ENCODE peak calls at places on chromosomes 1 and 21, in eight cellular contexts. V is esophagus squamous epithelium, T is fibroblast of mammary gland, D is kidney epithelial cell, C is astrocyte of the spinal cord, F is neural progenitor cell, O is GM23338, G is tibial artery. U is an unnamed sample.
A peak's percentile ranks its signal among the peaks of the same experiment; 100 is the strongest.

GRCh38 chr1:16026723-16027484 is 5.1 kb downstream of the CLCNKA start:
- DNase-seq in V (no peak), T (no peak), D (no peak), C (peak; percentile 24), F (peak; percentile 94), O (peak; percentile 96), G (no peak), U (peak; percentile 35)

GRCh38 chr21:43603641-43604504 is 55.4 kb downstream of the HSF2BP start:
- DNase-seq in V (no peak), T (peak; percentile 92), D (no peak), C (peak; percentile 59), F (peak; percentile 25), O (no peak), G (no peak), U (peak; percentile 42)

GRCh38 chr21:31346256-31346821 is 2.3 kb upstream of the TIAM1 start:
- DNase-seq in V (no peak), T (no peak), D (no peak), C (peak; percentile 42), F (no peak), O (no peak), G (no peak), U (no peak)

GRCh38 chr1:21594935-21595897 is 73.9 kb downstream of the RAP1GAP start:
- DNase-seq in V (no peak), T (peak; percentile 63), D (no peak), C (peak; percentile 47), F (peak; percentile 80), O (peak; percentile 92), G (peak; percentile 54), U (peak; percentile 55)

GRCh38 chr21:44509539-44509938 is 30.5 kb downstream of the KRTAP10-1 start:
- DNase-seq in V (no peak), T (no peak), D (no peak), C (no peak), F (no peak), O (no peak), G (no peak), U (no peak)

GRCh38 chr1:158146739-158147138 is 34.0 kb upstream of the CD1D start:
- DNase-seq in V (no peak), T (no peak), D (no peak), C (no peak), F (no peak), O (no peak), G (no peak), U (no peak)

GRCh38 chr21:43743934-43744333 is 25.0 kb downstream of the PDXK start:
- DNase-seq in V (no peak), T (no peak), D (no peak), C (no peak), F (no peak), O (no peak), G (no peak), U (no peak)

GRCh38 chr1:231934797-231935196 is 308.2 kb downstream of the DISC1 start:
- DNase-seq in V (no peak), T (no peak), D (no peak), C (no peak), F (peak; percentile 73), O (no peak), G (no peak), U (peak; percentile 63)

GRCh38 chr21:46125846-46126301 is 28.0 kb downstream of the COL6A2 start:
- DNase-seq in V (no peak), T (no peak), D (no peak), C (no peak), F (no peak), O (no peak), G (peak; percentile 17), U (no peak)

GRCh38 chr21:45640001-45640887 is 3.3 kb upstream of the PCBP3 start:
- DNase-seq in V (no peak), T (no peak), D (no peak), C (no peak), F (no peak), O (peak; percentile 7), G (no peak), U (no peak)

GRCh38 chr1:33332357-33332789 is 11.5 kb upstream of the A3GALT2 start:
- DNase-seq in V (no peak), T (peak; percentile 77), D (no peak), C (peak; percentile 69), F (no peak), O (no peak), G (no peak), U (peak; percentile 84)

GRCh38 chr1:37098196-37098595 is 63.9 kb upstream of the GRIK3 start:
- DNase-seq in V (no peak), T (no peak), D (no peak), C (no peak), F (peak; percentile 24), O (no peak), G (no peak), U (no peak)

GRCh38 chr1:99850458-99850974 is 355 bp downstream of the AGL start:
- DNase-seq in V (no peak), T (no peak), D (no peak), C (peak; percentile 41), F (no peak), O (no peak), G (no peak), U (peak; percentile 28)

GRCh38 chr21:17451364-17451869 is 61.4 kb upstream of the CXADR start:
- DNase-seq in V (no peak), T (peak; percentile 91), D (no peak), C (peak; percentile 76), F (no peak), O (no peak), G (peak; percentile 70), U (peak; percentile 73)

DNA sequence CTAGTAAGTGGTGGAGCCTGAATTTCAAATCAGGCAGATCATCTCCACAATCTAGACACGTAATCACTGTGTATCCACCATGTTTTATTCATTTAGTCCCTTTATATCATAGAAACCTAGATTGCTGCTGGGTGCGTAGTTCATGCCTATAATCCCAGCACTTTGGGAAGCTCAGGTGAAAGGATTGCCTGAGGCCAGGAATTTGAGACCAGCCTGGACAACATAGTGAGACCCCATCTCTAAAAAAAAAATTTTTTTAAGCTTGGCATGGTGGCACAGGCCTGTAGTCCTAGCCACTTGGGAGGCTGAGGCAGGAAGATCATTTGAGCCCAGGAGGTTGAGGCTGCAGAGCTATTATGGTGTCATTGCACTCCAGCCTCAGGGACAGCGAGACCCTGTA is 10.1 kb downstream of the MED18 start:
- DNase-seq in V (no peak), T (no peak), D (no peak), C (no peak), F (no peak), O (no peak), G (no peak), U (no peak)
- H3K4me3 ChIP-seq in V (no peak overlapping the region), T (no peak overlapping the region), D (no peak overlapping the region), C (no peak overlapping the region), F (no peak overlapping the region), O (no peak overlapping the region), G (no peak overlapping the region), U (no peak overlapping the region)

DNA sequence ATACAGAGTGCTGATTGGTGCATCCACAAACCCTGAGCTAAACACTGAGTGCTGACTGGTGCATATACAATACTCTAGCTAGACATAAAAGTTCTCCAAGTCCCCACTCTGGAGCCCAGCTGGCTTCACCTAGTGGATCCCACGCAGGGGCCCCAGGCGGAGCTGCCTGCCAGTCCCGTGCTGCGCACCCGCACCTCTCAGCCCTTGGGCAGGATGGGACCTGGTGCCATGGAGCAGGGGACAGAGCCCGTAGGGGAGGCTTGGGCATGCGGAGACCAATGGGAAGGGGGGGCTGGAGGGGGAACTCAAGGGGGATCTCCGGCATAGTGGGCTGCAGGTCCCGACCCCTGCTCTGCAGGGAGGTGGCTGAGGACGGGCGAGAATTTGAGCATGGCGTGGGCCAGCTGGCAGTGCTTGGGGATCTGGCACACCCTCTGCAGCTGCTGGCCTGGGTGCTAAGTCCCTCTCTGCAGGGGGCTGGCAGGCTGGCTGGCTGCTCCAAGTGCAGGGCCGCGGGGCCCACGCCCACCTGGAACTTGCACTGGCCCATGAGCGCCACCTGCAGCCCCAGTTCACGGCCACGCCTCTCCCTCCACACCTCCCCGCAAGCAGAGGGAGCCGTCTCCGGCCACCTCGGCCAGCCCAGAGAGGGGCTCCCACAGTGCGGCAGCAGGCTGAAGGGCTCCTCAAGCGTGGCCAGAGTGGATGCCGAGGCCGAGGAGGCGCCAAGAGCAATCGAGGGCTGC is 104.9 kb downstream of the NTMT2 start:
- DNase-seq in V (no peak), T (no peak), D (no peak), C (no peak), F (no peak), O (no peak), G (no peak), U (no peak)
- TF ChIP-seq CTCF in V (no peak), T (no peak), D (no peak), C (no peak), F (no peak), O (peak; percentile 11), G (no peak), U (no peak)

GRCh38 chr1:216528816-216529215 is 105.6 kb upstream of the USH2A start:
- DNase-seq in V (no peak), T (no peak), D (no peak), C (no peak), F (no peak), O (no peak), G (no peak), U (no peak)

GRCh38 chr1:216535059-216535458 is 111.8 kb upstream of the USH2A start:
- DNase-seq in V (no peak), T (peak; percentile 2), D (no peak), C (no peak), F (no peak), O (no peak), G (no peak), U (peak; percentile 4)

GRCh38 chr1:216532399-216532798 is 109.2 kb upstream of the USH2A start:
- DNase-seq in V (no peak), T (no peak), D (no peak), C (no peak), F (no peak), O (no peak), G (no peak), U (no peak)

GRCh38 chr1:216533786-216534185 is 110.5 kb upstream of the USH2A start:
- DNase-seq in V (no peak), T (no peak), D (no peak), C (no peak), F (no peak), O (no peak), G (no peak), U (no peak)

GRCh38 chr1:216531308-216532239 is 108.3 kb upstream of the USH2A start:
- DNase-seq in V (no peak), T (peak; percentile 33), D (no peak), C (peak; percentile 39), F (no peak), O (peak; percentile 16), G (no peak), U (peak; percentile 34)
- H3K4me3 ChIP-seq in V (peak overlapping the region; percentile 46), T (peak overlapping the region; percentile 48), D (peak overlapping the region; percentile 37), C (peak overlapping the region; percentile 44), F (no peak overlapping the region), O (no peak overlapping the region), G (peak overlapping the region; percentile 28), U (peak overlapping the region; percentile 59)

GRCh38 chr1:178385662-178386061 is 111.1 kb downstream of the CLEC20A start:
- DNase-seq in V (no peak), T (no peak), D (no peak), C (no peak), F (no peak), O (no peak), G (no peak), U (no peak)

GRCh38 chr1:178382372-178382771 is 114.4 kb downstream of the CLEC20A start:
- DNase-seq in V (no peak), T (no peak), D (no peak), C (no peak), F (no peak), O (no peak), G (no peak), U (peak; percentile 3)

GRCh38 chr1:178376008-178376407 is 120.8 kb downstream of the CLEC20A start:
- DNase-seq in V (no peak), T (no peak), D (no peak), C (no peak), F (no peak), O (no peak), G (no peak), U (no peak)

GRCh38 chr1:178374016-178374415 is 122.7 kb downstream of the CLEC20A start:
- DNase-seq in V (no peak), T (no peak), D (no peak), C (no peak), F (no peak), O (no peak), G (no peak), U (no peak)

GRCh38 chr1:178379807-178380206 is 117.0 kb downstream of the CLEC20A start:
- DNase-seq in V (no peak), T (no peak), D (no peak), C (no peak), F (peak; percentile 71), O (peak; percentile 74), G (no peak), U (no peak)
- TF ChIP-seq CTCF in V (no peak), T (peak; percentile 29), D (no peak), C (peak; percentile 35), F (peak; percentile 84), O (peak; percentile 82), G (no peak), U (peak; percentile 34)

U was measured in fibroblast of the aortic adventitia.